ENCODE peak calls at places on chromosomes 13 and 19, in six cellular contexts. One of them, this sample, is unnamed.

GRCh38 chr19:19062454-19063182 is 1.2 kb upstream of the SLC25A42 start:
- DNase-seq in CD8-positive, alpha-beta memory T cell: no peak
- DNase-seq in mesendoderm: peak; percentile 62
- DNase-seq in GM12878: no peak
- DNase-seq in PC-9: no peak
- DNase-seq in uterus: no peak
- DNase-seq in this sample: no peak

GRCh38 chr19:32339988-32340874 is 5.2 kb upstream of the ZNF507 start:
- DNase-seq in mesendoderm: peak; percentile 68
- DNase-seq in PC-9: peak; percentile 47
- DNase-seq in GM12878: no peak
- DNase-seq in uterus: peak; percentile 30
- DNase-seq in CD8-positive, alpha-beta memory T cell: peak; percentile 14
- DNase-seq in this sample: peak; percentile 77

GRCh38 chr19:54100560-54100959 is at the start of gene OSCAR:
- DNase-seq in mesendoderm: no peak
- DNase-seq in GM12878: no peak
- DNase-seq in CD8-positive, alpha-beta memory T cell: no peak
- DNase-seq in PC-9: no peak
- DNase-seq in uterus: no peak
- DNase-seq in this sample: no peak

GRCh38 chr19:55258476-55258827 is 365 bp downstream of the PPP6R1 start:
- DNase-seq in mesendoderm: no peak
- DNase-seq in GM12878: no peak
- DNase-seq in uterus: no peak
- DNase-seq in CD8-positive, alpha-beta memory T cell: peak; percentile 53
- DNase-seq in PC-9: no peak
- DNase-seq in this sample: no peak

GRCh38 chr19:32830231-32831014 is 39.1 kb downstream of the SLC7A9 start:
- DNase-seq in uterus: no peak
- DNase-seq in PC-9: peak; percentile 52
- DNase-seq in mesendoderm: no peak
- DNase-seq in CD8-positive, alpha-beta memory T cell: no peak
- DNase-seq in GM12878: no peak
- DNase-seq in this sample: no peak

GRCh38 chr19:18437481-18438330 is at the start of gene ISYNA1:
- DNase-seq in GM12878: no peak
- DNase-seq in PC-9: peak; percentile 64
- DNase-seq in CD8-positive, alpha-beta memory T cell: peak; percentile 61
- DNase-seq in uterus: peak; percentile 71
- DNase-seq in mesendoderm: peak; percentile 75
- DNase-seq in this sample: peak; percentile 77

GRCh38 chr19:51808333-51808986 is 13.5 kb downstream of the FPR3 start:
- DNase-seq in uterus: no peak
- DNase-seq in mesendoderm: no peak
- DNase-seq in GM12878: no peak
- DNase-seq in PC-9: no peak
- DNase-seq in CD8-positive, alpha-beta memory T cell: no peak
- DNase-seq in this sample: no peak

GRCh38 chr19:610071-610800 is 20.6 kb downstream of the HCN2 start:
- DNase-seq in GM12878: no peak
- DNase-seq in PC-9: no peak
- DNase-seq in mesendoderm: no peak
- DNase-seq in CD8-positive, alpha-beta memory T cell: peak; percentile 25
- DNase-seq in uterus: no peak
- DNase-seq in this sample: no peak

GRCh38 chr13:96824110-96824509 is 170.2 kb downstream of the OXGR1 start:
- DNase-seq in uterus: no peak
- DNase-seq in mesendoderm: no peak
- DNase-seq in GM12878: no peak
- DNase-seq in CD8-positive, alpha-beta memory T cell: no peak
- DNase-seq in PC-9: no peak
- DNase-seq in this sample: no peak

GRCh38 chr13:48446454-48446853 is 33.5 kb upstream of the LPAR6 start:
- DNase-seq in CD8-positive, alpha-beta memory T cell: no peak
- DNase-seq in uterus: no peak
- DNase-seq in GM12878: no peak
- DNase-seq in mesendoderm: no peak
- DNase-seq in PC-9: no peak
- DNase-seq in this sample: no peak

GRCh38 chr13:97986841-97987240 is 33.4 kb downstream of the IPO5 start:
- DNase-seq in uterus: no peak
- DNase-seq in mesendoderm: no peak
- DNase-seq in CD8-positive, alpha-beta memory T cell: no peak
- DNase-seq in PC-9: no peak
- DNase-seq in GM12878: peak; percentile 32
- DNase-seq in this sample: no peak

GRCh38 chr13:50268500-50268899 is 253.3 kb downstream of the KCNRG start:
- DNase-seq in CD8-positive, alpha-beta memory T cell: no peak
- DNase-seq in uterus: no peak
- DNase-seq in mesendoderm: no peak
- DNase-seq in PC-9: no peak
- DNase-seq in GM12878: no peak
- DNase-seq in this sample: no peak

GRCh38 chr13:74117207-74117705 is 16.9 kb downstream of the KLF12 start:
- DNase-seq in PC-9: no peak
- DNase-seq in GM12878: no peak
- DNase-seq in CD8-positive, alpha-beta memory T cell: no peak
- DNase-seq in mesendoderm: no peak
- DNase-seq in uterus: no peak
- DNase-seq in this sample: no peak

GRCh38 chr13:47112205-47112896 is 215.5 kb upstream of the HTR2A start:
- DNase-seq in uterus: no peak
- DNase-seq in GM12878: no peak
- DNase-seq in CD8-positive, alpha-beta memory T cell: no peak
- DNase-seq in PC-9: no peak
- DNase-seq in mesendoderm: peak; percentile 45
- DNase-seq in this sample: no peak

GRCh38 chr13:76293346-76293745 is 592.9 kb downstream of the KCTD12 start:
- DNase-seq in mesendoderm: no peak
- DNase-seq in GM12878: no peak
- DNase-seq in PC-9: no peak
- DNase-seq in CD8-positive, alpha-beta memory T cell: no peak
- DNase-seq in uterus: no peak
- DNase-seq in this sample: no peak

GRCh38 chr19:6551607-6552450 is 21.0 kb downstream of the TNFSF9 start:
- DNase-seq in GM12878: no peak
- DNase-seq in mesendoderm: peak; percentile 85
- DNase-seq in CD8-positive, alpha-beta memory T cell: peak; percentile 58
- DNase-seq in uterus: no peak
- DNase-seq in PC-9: no peak
- DNase-seq in this sample: no peak

GRCh38 chr19:7852851-7853759 is 21.1 kb downstream of the PRR36 start:
- DNase-seq in uterus: peak; percentile 46
- DNase-seq in mesendoderm: peak; percentile 88
- DNase-seq in CD8-positive, alpha-beta memory T cell: peak; percentile 63
- DNase-seq in PC-9: peak; percentile 87
- DNase-seq in GM12878: no peak
- DNase-seq in this sample: peak; percentile 53

GRCh38 chr19:3365447-3366103 is 808 bp upstream of the NFIC start:
- DNase-seq in uterus: peak; percentile 83
- DNase-seq in PC-9: peak; percentile 30
- DNase-seq in mesendoderm: peak; percentile 24
- DNase-seq in CD8-positive, alpha-beta memory T cell: no peak
- DNase-seq in GM12878: no peak
- DNase-seq in this sample: peak; percentile 77

GRCh38 chr19:47049307-47049700 is 880 bp upstream of the TMEM160 start:
- DNase-seq in CD8-positive, alpha-beta memory T cell: no peak
- DNase-seq in PC-9: peak; percentile 39
- DNase-seq in GM12878: no peak
- DNase-seq in mesendoderm: peak; percentile 90
- DNase-seq in uterus: no peak
- DNase-seq in this sample: no peak

GRCh38 chr13:33577037-33577436 is 240.9 kb upstream of the RFC3 start:
- DNase-seq in PC-9: no peak
- DNase-seq in GM12878: no peak
- DNase-seq in mesendoderm: no peak
- DNase-seq in CD8-positive, alpha-beta memory T cell: no peak
- DNase-seq in uterus: no peak
- DNase-seq in this sample: no peak

GRCh38 chr19:3010871-3011270 is 18.2 kb downstream of the TLE2 start:
- DNase-seq in uterus: no peak
- DNase-seq in mesendoderm: no peak
- DNase-seq in CD8-positive, alpha-beta memory T cell: no peak
- DNase-seq in GM12878: no peak
- DNase-seq in PC-9: no peak
- DNase-seq in this sample: no peak

GRCh38 chr13:74774252-74774651 is 640.0 kb upstream of the KLF12 start:
- DNase-seq in uterus: no peak
- DNase-seq in CD8-positive, alpha-beta memory T cell: no peak
- DNase-seq in mesendoderm: no peak
- DNase-seq in PC-9: no peak
- DNase-seq in GM12878: no peak
- DNase-seq in this sample: no peak

GRCh38 chr13:94305463-94305862 is 174.0 kb downstream of the DCT start:
- DNase-seq in PC-9: no peak
- DNase-seq in mesendoderm: no peak
- DNase-seq in GM12878: no peak
- DNase-seq in CD8-positive, alpha-beta memory T cell: no peak
- DNase-seq in uterus: no peak
- DNase-seq in this sample: no peak

GRCh38 chr13:100550433-100550832 is 38.2 kb downstream of the GGACT start:
- DNase-seq in uterus: peak; percentile 66
- DNase-seq in GM12878: no peak
- DNase-seq in mesendoderm: no peak
- DNase-seq in CD8-positive, alpha-beta memory T cell: no peak
- DNase-seq in PC-9: no peak
- DNase-seq in this sample: peak; percentile 36

GRCh38 chr13:47252627-47253026 is 355.8 kb upstream of the HTR2A start:
- DNase-seq in uterus: no peak
- DNase-seq in CD8-positive, alpha-beta memory T cell: no peak
- DNase-seq in PC-9: no peak
- DNase-seq in mesendoderm: no peak
- DNase-seq in GM12878: no peak
- DNase-seq in this sample: no peak

GRCh38 chr13:27259831-27260230 is 8.5 kb downstream of the RPL21 start:
- DNase-seq in mesendoderm: no peak
- DNase-seq in GM12878: no peak
- DNase-seq in CD8-positive, alpha-beta memory T cell: no peak
- DNase-seq in uterus: no peak
- DNase-seq in PC-9: no peak
- DNase-seq in this sample: no peak

GRCh38 chr13:111906306-111906705 is 160.6 kb upstream of the SOX1 start:
- DNase-seq in GM12878: no peak
- DNase-seq in CD8-positive, alpha-beta memory T cell: no peak
- DNase-seq in mesendoderm: no peak
- DNase-seq in PC-9: no peak
- DNase-seq in uterus: no peak
- DNase-seq in this sample: no peak

GRCh38 chr19:1451916-1452801 is 2.2 kb downstream of the APC2 start:
- DNase-seq in mesendoderm: no peak
- DNase-seq in CD8-positive, alpha-beta memory T cell: no peak
- DNase-seq in PC-9: no peak
- DNase-seq in GM12878: no peak
- DNase-seq in uterus: no peak
- DNase-seq in this sample: peak; percentile 48

GRCh38 chr19:7729211-7729610 is 2.7 kb downstream of the CLEC4G start:
- DNase-seq in uterus: no peak
- DNase-seq in mesendoderm: no peak
- DNase-seq in GM12878: no peak
- DNase-seq in CD8-positive, alpha-beta memory T cell: no peak
- DNase-seq in PC-9: no peak
- DNase-seq in this sample: no peak

GRCh38 chr19:4186087-4186993 is 3.9 kb downstream of the ANKRD24 start:
- DNase-seq in CD8-positive, alpha-beta memory T cell: peak; percentile 65
- DNase-seq in uterus: peak; percentile 42
- DNase-seq in PC-9: peak; percentile 72
- DNase-seq in GM12878: no peak
- DNase-seq in mesendoderm: peak; percentile 91
- DNase-seq in this sample: peak; percentile 62

GRCh38 chr13:77516342-77516789 is 19.1 kb upstream of the SCEL start:
- DNase-seq in PC-9: no peak
- DNase-seq in CD8-positive, alpha-beta memory T cell: no peak
- DNase-seq in uterus: no peak
- DNase-seq in GM12878: no peak
- DNase-seq in mesendoderm: no peak
- DNase-seq in this sample: no peak

GRCh38 chr19:16386619-16387240 is 62.1 kb downstream of the KLF2 start:
- DNase-seq in CD8-positive, alpha-beta memory T cell: peak; percentile 39
- DNase-seq in GM12878: no peak
- DNase-seq in mesendoderm: peak; percentile 70
- DNase-seq in uterus: no peak
- DNase-seq in PC-9: peak; percentile 40
- DNase-seq in this sample: no peak

GRCh38 chr13:27728271-27728670 is 64.0 kb upstream of the GSX1 start:
- DNase-seq in uterus: no peak
- DNase-seq in mesendoderm: peak; percentile 60
- DNase-seq in GM12878: no peak
- DNase-seq in CD8-positive, alpha-beta memory T cell: no peak
- DNase-seq in PC-9: no peak
- DNase-seq in this sample: no peak

DNA sequence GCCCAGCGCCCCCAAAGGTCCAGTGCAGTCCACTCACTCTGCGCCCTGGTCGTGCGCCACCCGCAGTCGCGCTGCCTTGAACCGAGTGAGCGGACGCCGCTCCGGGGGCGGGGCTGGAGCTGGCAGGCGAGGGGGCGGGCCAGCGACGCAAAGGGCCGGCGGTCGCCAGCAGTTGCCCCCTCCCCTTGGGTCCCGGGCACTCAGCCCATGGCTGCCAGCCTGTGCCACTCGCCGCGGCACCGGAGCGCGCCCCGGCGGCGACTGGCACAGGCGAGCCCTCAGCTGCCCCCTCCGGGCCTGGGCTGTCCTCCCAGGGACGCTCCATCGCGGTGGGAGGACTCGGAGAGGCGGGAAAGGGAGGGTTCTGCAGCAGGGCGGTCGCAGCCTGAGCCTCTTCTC is at the start of gene S1PR5:
- DNase-seq in GM12878: no peak
- DNase-seq in CD8-positive, alpha-beta memory T cell: peak; percentile 39
- DNase-seq in mesendoderm: peak; percentile 58
- DNase-seq in PC-9: peak; percentile 58
- DNase-seq in uterus: no peak
- DNase-seq in this sample: peak; percentile 38
- H3K27me3 ChIP-seq in GM12878: peaks cover 12% of the 10 kb centered on the region
- H3K27me3 ChIP-seq in CD8-positive, alpha-beta memory T cell: peaks cover 29% of the 10 kb centered on the region
- H3K27me3 ChIP-seq in mesendoderm: no peaks in the 10 kb centered on the region
- H3K27me3 ChIP-seq in PC-9: peaks cover 4% of the 10 kb centered on the region
- H3K27me3 ChIP-seq in uterus: peaks cover 9% of the 10 kb centered on the region
- H3K27me3 ChIP-seq in this sample: peaks cover 73% of the 10 kb centered on the region

GRCh38 chr13:43484432-43485225 is 302.1 kb downstream of the ENOX1 start:
- DNase-seq in mesendoderm: no peak
- DNase-seq in GM12878: no peak
- DNase-seq in CD8-positive, alpha-beta memory T cell: no peak
- DNase-seq in PC-9: no peak
- DNase-seq in uterus: no peak
- DNase-seq in this sample: no peak
- H3K27ac ChIP-seq in mesendoderm: no peak overlapping the region
- H3K27ac ChIP-seq in GM12878: no peak overlapping the region
- H3K27ac ChIP-seq in CD8-positive, alpha-beta memory T cell: no peak overlapping the region
- H3K27ac ChIP-seq in PC-9: no peak overlapping the region
- H3K27ac ChIP-seq in uterus: no peak overlapping the region
- H3K27ac ChIP-seq in this sample: no peak overlapping the region

GRCh38 chr13:25574437-25575426 is 203.0 kb downstream of the ATP8A2 start:
- DNase-seq in PC-9: peak; percentile 47
- DNase-seq in mesendoderm: peak; percentile 92
- DNase-seq in uterus: peak; percentile 22
- DNase-seq in GM12878: peak; percentile 30
- DNase-seq in CD8-positive, alpha-beta memory T cell: peak; percentile 32
- DNase-seq in this sample: peak; percentile 71
- H3K27me3 ChIP-seq in PC-9: peaks cover 63% of the 10 kb centered on the region
- H3K27me3 ChIP-seq in mesendoderm: no peaks in the 10 kb centered on the region
- H3K27me3 ChIP-seq in uterus: no peaks in the 10 kb centered on the region
- H3K27me3 ChIP-seq in GM12878: peaks cover 4% of the 10 kb centered on the region
- H3K27me3 ChIP-seq in CD8-positive, alpha-beta memory T cell: no peaks in the 10 kb centered on the region
- H3K27me3 ChIP-seq in this sample: peaks cover 26% of the 10 kb centered on the region

GRCh38 chr19:57559404-57560025 is at the start of gene ZNF550:
- DNase-seq in PC-9: peak; percentile 93
- DNase-seq in mesendoderm: peak; percentile 87
- DNase-seq in GM12878: peak; percentile 49
- DNase-seq in uterus: peak; percentile 86
- DNase-seq in CD8-positive, alpha-beta memory T cell: peak; percentile 78
- DNase-seq in this sample: peak; percentile 92
- H3K27ac ChIP-seq in PC-9: peak within 1 kb of the TSS; percentile 83
- H3K27ac ChIP-seq in mesendoderm: no peak within 1 kb of the TSS
- H3K27ac ChIP-seq in GM12878: peak within 1 kb of the TSS; percentile 70
- H3K27ac ChIP-seq in uterus: peak within 1 kb of the TSS; percentile 59
- H3K27ac ChIP-seq in CD8-positive, alpha-beta memory T cell: peak within 1 kb of the TSS; percentile 49
- H3K27ac ChIP-seq in this sample: peak within 1 kb of the TSS; percentile 72

This sample was measured in heart left ventricle.